ENCODE peak calls at places on chromosomes 13 and 19, in seven cellular contexts. W is HCT116, X is IMR-90, G is neural progenitor cell, L is GM23248, Q is PC-9, M is H1. J is an unnamed sample.

GRCh38 chr19:41219924-41220567 is 1.0 kb downstream of the AXL start:
- DNase-seq in W (no peak), X (peak), G (peak), L (peak), Q (no peak), M (no peak), J (no peak)

GRCh38 chr13:98405690-98406344 is 171.1 kb downstream of the STK24 start:
- DNase-seq in W (no peak), X (no peak), G (no peak), L (no peak), Q (no peak), M (no peak), J (no peak)

GRCh38 chr19:14116918-14117578 is 514 bp downstream of the PRKACA start:
- DNase-seq in W (no peak), X (no peak), G (no peak), L (peak), Q (peak), M (no peak), J (no peak)

GRCh38 chr13:47256618-47257017 is 359.8 kb upstream of the HTR2A start:
- DNase-seq in W (no peak), X (peak), G (no peak), L (peak), Q (no peak), M (no peak), J (no peak)

GRCh38 chr13:67224148-67224846 is 5.8 kb downstream of the PCDH9 start:
- DNase-seq in W (peak), X (peak), G (peak), L (peak), Q (no peak), M (peak), J (peak)

GRCh38 chr13:51764184-51765141 is 39.5 kb downstream of the DHRS12 start:
- DNase-seq in W (no peak), X (peak), G (no peak), L (peak), Q (no peak), M (no peak), J (peak)

GRCh38 chr19:782195-783043 is 14.8 kb upstream of the PTBP1 start:
- DNase-seq in W (no peak), X (peak), G (peak), L (peak), Q (peak), M (peak), J (no peak)

GRCh38 chr19:19651076-19651475 is 7.6 kb upstream of the GMIP start:
- DNase-seq in W (no peak), X (no peak), G (no peak), L (no peak), Q (no peak), M (no peak), J (no peak)

GRCh38 chr13:33353210-33353609 is 67.7 kb upstream of the STARD13 start:
- DNase-seq in W (no peak), X (no peak), G (no peak), L (no peak), Q (no peak), M (no peak), J (no peak)

GRCh38 chr19:51142119-51142518 is at the start of gene SIGLEC7:
- DNase-seq in W (no peak), X (no peak), G (no peak), L (no peak), Q (no peak), M (no peak), J (no peak)

GRCh38 chr19:22612316-22612715 is 21.8 kb upstream of the ZNF492 start:
- DNase-seq in W (no peak), X (no peak), G (no peak), L (no peak), Q (no peak), M (no peak), J (no peak)

GRCh38 chr13:32032780-32033179 is 1.2 kb downstream of the FRY start:
- DNase-seq in W (no peak), X (no peak), G (no peak), L (no peak), Q (no peak), M (no peak), J (no peak)

GRCh38 chr13:78382946-78383542 is 220.3 kb downstream of the POU4F1 start:
- DNase-seq in W (no peak), X (no peak), G (no peak), L (no peak), Q (no peak), M (no peak), J (no peak)

GRCh38 chr19:35027851-35028599 is 2.2 kb upstream of the SCN1B start:
- DNase-seq in W (no peak), X (peak), G (no peak), L (peak), Q (no peak), M (no peak), J (no peak)

GRCh38 chr13:112450567-112451240 is 74.5 kb downstream of the SPACA7 start:
- DNase-seq in W (no peak), X (no peak), G (no peak), L (no peak), Q (no peak), M (no peak), J (no peak)

GRCh38 chr19:34126966-34127365 is 45.3 kb upstream of the LSM14A start:
- DNase-seq in W (no peak), X (no peak), G (no peak), L (no peak), Q (no peak), M (no peak), J (no peak)

GRCh38 chr13:21075303-21076264 is 14.2 kb upstream of the LATS2 start:
- DNase-seq in W (no peak), X (no peak), G (peak), L (peak), Q (no peak), M (no peak), J (no peak)

GRCh38 chr19:55681131-55682087 is 6.4 kb downstream of the EPN1 start:
- DNase-seq in W (no peak), X (peak), G (no peak), L (peak), Q (no peak), M (no peak), J (no peak)

GRCh38 chr19:55679343-55680257 is 4.6 kb downstream of the EPN1 start:
- DNase-seq in W (no peak), X (peak), G (no peak), L (peak), Q (no peak), M (no peak), J (no peak)

GRCh38 chr19:55677572-55678028 is 2.6 kb downstream of the EPN1 start:
- DNase-seq in W (no peak), X (no peak), G (no peak), L (no peak), Q (no peak), M (no peak), J (no peak)

GRCh38 chr19:55678121-55678671 is 3.2 kb downstream of the EPN1 start:
- DNase-seq in W (no peak), X (no peak), G (no peak), L (no peak), Q (no peak), M (no peak), J (peak)

DNA sequence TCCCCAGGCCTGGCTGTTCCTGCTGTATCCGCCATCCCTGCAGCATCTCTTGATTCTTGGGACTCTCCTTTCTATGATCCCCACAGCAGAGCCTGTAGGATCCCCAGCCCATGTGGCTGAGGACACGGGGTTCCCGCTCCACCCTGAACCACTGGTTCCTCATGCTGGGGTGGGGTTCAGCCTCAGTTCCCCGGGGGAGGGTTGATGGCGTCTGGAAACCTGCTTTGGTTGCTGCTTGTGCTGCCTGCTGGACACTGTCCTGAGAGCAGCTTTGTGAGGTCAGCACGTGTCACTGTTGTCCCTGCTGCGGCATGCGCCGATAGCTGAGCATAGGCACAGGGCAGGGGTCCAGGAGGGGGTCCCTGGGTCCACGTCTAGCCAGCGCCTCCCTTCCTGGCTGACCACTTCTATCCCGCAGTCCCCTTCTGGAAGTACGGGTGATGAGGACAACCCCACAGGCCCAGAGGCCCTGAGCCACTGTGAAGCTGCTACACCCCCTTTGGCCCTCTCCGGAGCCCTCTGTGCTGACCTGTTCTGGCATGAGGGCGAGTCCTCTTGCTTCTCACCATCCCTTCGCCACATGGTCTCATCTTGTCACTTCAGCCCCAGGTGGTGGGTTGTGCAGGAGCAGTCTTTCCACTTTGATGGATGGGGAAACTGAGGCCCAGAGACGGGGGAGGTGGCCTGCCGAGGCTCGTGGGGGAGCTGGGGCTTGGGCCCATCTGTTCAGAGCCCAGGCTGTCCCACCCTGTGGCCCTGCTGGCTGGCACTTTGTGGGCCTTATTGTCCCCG is 5.5 kb downstream of the EPN1 start:
- DNase-seq in W (no peak), X (no peak), G (no peak), L (no peak), Q (no peak), M (no peak), J (no peak)
- H3K4me2 ChIP-seq in W (no peak), X (no peak), G (no peak), L (no peak), Q (no peak), M (no peak), J (no peak)

GRCh38 chr19:46355991-46356669 is 9.2 kb downstream of the PPP5C start:
- DNase-seq in W (no peak), X (no peak), G (no peak), L (no peak), Q (no peak), M (no peak), J (no peak)

GRCh38 chr19:46353730-46354528 is 7.0 kb downstream of the PPP5C start:
- DNase-seq in W (no peak), X (no peak), G (no peak), L (no peak), Q (no peak), M (no peak), J (no peak)

GRCh38 chr19:46357846-46358583 is 11.1 kb downstream of the PPP5C start:
- DNase-seq in W (no peak), X (peak), G (no peak), L (peak), Q (no peak), M (no peak), J (no peak)

GRCh38 chr19:46356670-46357055 is 9.8 kb downstream of the PPP5C start:
- DNase-seq in W (no peak), X (no peak), G (no peak), L (no peak), Q (no peak), M (no peak), J (no peak)

GRCh38 chr19:46355234-46355990 is 8.5 kb downstream of the PPP5C start:
- DNase-seq in W (no peak), X (no peak), G (no peak), L (no peak), Q (no peak), M (no peak), J (no peak)
- H3K4me2 ChIP-seq in W (no peak), X (no peak), G (no peak), L (no peak), Q (no peak), M (no peak), J (no peak)

GRCh38 chr13:103066079-103066880 is at the start of gene SLC10A2:
- DNase-seq in W (no peak), X (no peak), G (peak), L (no peak), Q (no peak), M (no peak), J (no peak)

GRCh38 chr13:103062079-103062478 is 4.1 kb downstream of the SLC10A2 start:
- DNase-seq in W (no peak), X (no peak), G (no peak), L (no peak), Q (no peak), M (no peak), J (no peak)

GRCh38 chr13:103066991-103067390 is 774 bp upstream of the SLC10A2 start:
- DNase-seq in W (no peak), X (no peak), G (peak), L (no peak), Q (no peak), M (no peak), J (no peak)

GRCh38 chr13:103063376-103063775 is 2.8 kb downstream of the SLC10A2 start:
- DNase-seq in W (no peak), X (no peak), G (no peak), L (no peak), Q (no peak), M (no peak), J (no peak)

GRCh38 chr13:103067751-103068563 is 1.7 kb upstream of the SLC10A2 start:
- DNase-seq in W (no peak), X (no peak), G (no peak), L (no peak), Q (no peak), M (peak), J (no peak)
- H3K4me2 ChIP-seq in W (no peak), X (no peak), G (no peak), L (no peak), Q (no peak), M (peak), J (no peak)

GRCh38 chr13:50521191-50521590 is 322.3 kb downstream of the DLEU7 start:
- DNase-seq in W (no peak), X (no peak), G (no peak), L (no peak), Q (no peak), M (no peak), J (no peak)
- H3K4me2 ChIP-seq in W (no peak), X (no peak), G (no peak), L (no peak), Q (no peak), M (no peak), J (no peak)

GRCh38 chr19:11931513-11931912 is 6.6 kb downstream of the ZNF700 start:
- DNase-seq in W (no peak), X (no peak), G (no peak), L (no peak), Q (no peak), M (no peak), J (no peak)
- H3K4me2 ChIP-seq in W (no peak), X (no peak), G (no peak), L (no peak), Q (no peak), M (no peak), J (no peak)

GRCh38 chr19:21148681-21149080 is 6.8 kb downstream of the ZNF431 start:
- DNase-seq in W (no peak), X (no peak), G (no peak), L (no peak), Q (no peak), M (no peak), J (no peak)

GRCh38 chr19:21143428-21143827 is 1.6 kb downstream of the ZNF431 start:
- DNase-seq in W (no peak), X (no peak), G (no peak), L (no peak), Q (no peak), M (no peak), J (no peak)

GRCh38 chr19:21141787-21142464 is at the start of gene ZNF431:
- DNase-seq in W (peak), X (peak), G (peak), L (peak), Q (peak), M (peak), J (peak)

GRCh38 chr19:21147540-21147939 is 5.7 kb downstream of the ZNF431 start:
- DNase-seq in W (no peak), X (no peak), G (no peak), L (peak), Q (no peak), M (no peak), J (no peak)

GRCh38 chr19:21143846-21144245 is 2.0 kb downstream of the ZNF431 start:
- DNase-seq in W (peak), X (no peak), G (no peak), L (peak), Q (peak), M (no peak), J (no peak)
- H3K4me2 ChIP-seq in W (peak), X (no peak), G (no peak), L (no peak), Q (peak), M (no peak), J (no peak)

GRCh38 chr13:75357576-75358295 is 124.2 kb downstream of the TBC1D4 start:
- DNase-seq in W (peak), X (peak), G (peak), L (peak), Q (no peak), M (peak), J (peak)
- H3K4me2 ChIP-seq in W (peak), X (peak), G (no peak), L (no peak), Q (no peak), M (no peak), J (no peak)